ENCODE peak calls at places on chromosomes 3 and 15, in nine cellular contexts. F is cardiac septum; B is T-helper 1 cell; N is HepG2; P is stimulated activated CD4-positive, alpha-beta T cell treated with anti-CD3 and anti-CD28 coated beads, Interleukin-1b, Interleukin-23, amount 100 ng/mL, for 4 hours; O is IMR-90; M is hippocampal formation; D is prostate gland; L is cardiac fibroblast. A is an unnamed sample.

GRCh38 chr15:78640840-78641733 is at the start of gene CHRNB4:
- DNase-seq in F (no peak), B (no peak), N (no peak), P (no peak), O (no peak), M (no peak), D (no peak), L (peak; percentile 3), A (peak; percentile 21)

GRCh38 chr15:78492841-78493240 is 14.5 kb upstream of the HYKK start:
- DNase-seq in F (no peak), B (no peak), N (no peak), P (no peak), O (peak; percentile 16), M (no peak), D (no peak), L (peak; percentile 24), A (no peak)

GRCh38 chr15:61106044-61106834 is 122.9 kb downstream of the RORA start:
- DNase-seq in F (no peak), B (no peak), N (no peak), P (no peak), O (no peak), M (no peak), D (no peak), L (no peak), A (no peak)

GRCh38 chr15:100880139-100880896 is 687 bp downstream of the ALDH1A3 start:
- DNase-seq in F (no peak), B (no peak), N (no peak), P (no peak), O (no peak), M (no peak), D (no peak), L (no peak), A (no peak)

GRCh38 chr15:95410757-95411156 is 919.7 kb upstream of the NR2F2 start:
- DNase-seq in F (no peak), B (no peak), N (no peak), P (no peak), O (no peak), M (no peak), D (no peak), L (no peak), A (no peak)

GRCh38 chr3:175383366-175383765 is 524.2 kb downstream of the NAALADL2 start:
- DNase-seq in F (no peak), B (no peak), N (no peak), P (no peak), O (peak; percentile 7), M (no peak), D (no peak), L (peak; percentile 64), A (no peak)

GRCh38 chr15:70528270-70528706 is 235.1 kb downstream of the UACA start:
- DNase-seq in F (no peak), B (peak; percentile 18), N (peak; percentile 66), P (no peak), O (peak; percentile 54), M (no peak), D (no peak), L (no peak), A (peak; percentile 30)

GRCh38 chr3:40237892-40238571 is 71.5 kb upstream of the EIF1B start:
- DNase-seq in F (no peak), B (no peak), N (no peak), P (no peak), O (peak; percentile 2), M (no peak), D (no peak), L (peak; percentile 14), A (no peak)

GRCh38 chr15:90883971-90884718 is at the start of gene FES:
- DNase-seq in F (peak; percentile 94), B (no peak), N (no peak), P (no peak), O (peak; percentile 46), M (peak; percentile 25), D (no peak), L (no peak), A (peak; percentile 43)

GRCh38 chr3:110708166-110708565 is 363.4 kb upstream of the NECTIN3 start:
- DNase-seq in F (no peak), B (no peak), N (no peak), P (no peak), O (no peak), M (no peak), D (no peak), L (no peak), A (no peak)

GRCh38 chr15:69210574-69210973 is 50.1 kb downstream of the GLCE start:
- DNase-seq in F (no peak), B (no peak), N (no peak), P (no peak), O (no peak), M (no peak), D (no peak), L (no peak), A (no peak)

GRCh38 chr3:59981377-59981776 is 931.6 kb upstream of the CFAP20DC start:
- DNase-seq in F (no peak), B (no peak), N (no peak), P (no peak), O (no peak), M (no peak), D (no peak), L (no peak), A (no peak)

GRCh38 chr15:78050851-78051250 is 26.7 kb downstream of the TBC1D2B start:
- DNase-seq in F (no peak), B (no peak), N (no peak), P (no peak), O (no peak), M (no peak), D (no peak), L (peak; percentile 15), A (no peak)

GRCh38 chr3:71488882-71489281 is 94.6 kb downstream of the FOXP1 start:
- DNase-seq in F (no peak), B (no peak), N (no peak), P (no peak), O (no peak), M (no peak), D (no peak), L (no peak), A (no peak)

GRCh38 chr3:45473841-45474240 is 85.5 kb downstream of the LARS2 start:
- DNase-seq in F (no peak), B (no peak), N (no peak), P (no peak), O (peak; percentile 33), M (no peak), D (no peak), L (peak; percentile 96), A (no peak)

GRCh38 chr3:194440756-194441155 is 41.7 kb upstream of the GP5 start:
- DNase-seq in F (no peak), B (no peak), N (no peak), P (no peak), O (no peak), M (no peak), D (no peak), L (no peak), A (no peak)

GRCh38 chr3:46900007-46900292 is 22.4 kb downstream of the PTH1R start:
- DNase-seq in F (peak; percentile 57), B (no peak), N (no peak), P (no peak), O (no peak), M (no peak), D (no peak), L (no peak), A (no peak)

GRCh38 chr3:157388976-157389375 is 47.7 kb upstream of the PTX3 start:
- DNase-seq in F (no peak), B (no peak), N (no peak), P (no peak), O (peak; percentile 76), M (no peak), D (no peak), L (peak; percentile 56), A (no peak)

GRCh38 chr3:159839561-159840379 is 148.9 kb upstream of the IL12A start:
- DNase-seq in F (peak; percentile 81), B (no peak), N (no peak), P (no peak), O (no peak), M (peak; percentile 87), D (no peak), L (no peak), A (no peak)

GRCh38 chr3:129593595-129594339 is 12.7 kb downstream of the PLXND1 start:
- DNase-seq in F (no peak), B (no peak), N (peak; percentile 95), P (no peak), O (no peak), M (no peak), D (peak; percentile 19), L (peak; percentile 29), A (no peak)

GRCh38 chr3:20772869-20773268 is 586.9 kb upstream of the SGO1 start:
- DNase-seq in F (no peak), B (no peak), N (peak; percentile 12), P (no peak), O (no peak), M (no peak), D (no peak), L (no peak), A (no peak)

GRCh38 chr15:35496585-35496984 is 49.4 kb downstream of the DPH6 start:
- DNase-seq in F (no peak), B (no peak), N (no peak), P (no peak), O (no peak), M (no peak), D (no peak), L (no peak), A (no peak)

GRCh38 chr15:58755956-58756355 is 6.4 kb upstream of the ADAM10 start:
- DNase-seq in F (no peak), B (no peak), N (no peak), P (no peak), O (no peak), M (no peak), D (no peak), L (no peak), A (no peak)

GRCh38 chr15:101029971-101030661 is 111.0 kb downstream of the LRRK1 start:
- DNase-seq in F (peak; percentile 53), B (no peak), N (no peak), P (no peak), O (no peak), M (no peak), D (no peak), L (no peak), A (no peak)

A was measured in activated B cell treated with CpG ODN at 0.5 μM for 24 hours.